ENCODE peak calls at places on chromosomes 6 and 20, in eight cellular contexts. A, K, M, X, D, P, B and N are unnamed samples.

GRCh38 chr20:60632420-60633262 is 619.4 kb upstream of the CDH4 start:
- DNase-seq in A (no peak), K (no peak), M (no peak), X (no peak), D (no peak), P (no peak), B (no peak), N (no peak)

GRCh38 chr20:19661717-19662637 is 96.1 kb upstream of the RIN2 start:
- DNase-seq in A (peak; percentile 76), K (peak; percentile 68), M (no peak), X (peak; percentile 58), D (peak; percentile 71), P (peak; percentile 55), B (peak; percentile 78), N (peak; percentile 65)

GRCh38 chr6:170209354-170210025 is 81.4 kb downstream of the DLL1 start:
- DNase-seq in A (no peak), K (no peak), M (peak; percentile 59), X (no peak), D (peak; percentile 18), P (no peak), B (no peak), N (no peak)

GRCh38 chr6:44000164-44000842 is 126.9 kb downstream of the MRPL14 start:
- DNase-seq in A (no peak), K (no peak), M (peak; percentile 92), X (peak; percentile 50), D (no peak), P (no peak), B (no peak), N (no peak)

GRCh38 chr20:51804754-51805153 is 2.4 kb upstream of the SALL4 start:
- DNase-seq in A (no peak), K (no peak), M (no peak), X (no peak), D (peak; percentile 11), P (no peak), B (no peak), N (no peak)

GRCh38 chr20:48064929-48065328 is 279.6 kb upstream of the SULF2 start:
- DNase-seq in A (no peak), K (no peak), M (no peak), X (no peak), D (no peak), P (no peak), B (no peak), N (peak; percentile 12)

GRCh38 chr6:11143394-11144371 is 32.2 kb upstream of the ERVFRD-1 start:
- DNase-seq in A (peak; percentile 89), K (no peak), M (peak; percentile 74), X (peak; percentile 20), D (peak; percentile 61), P (peak; percentile 84), B (no peak), N (peak; percentile 91)

GRCh38 chr6:6008114-6008647 is 1.5 kb upstream of the NRN1 start:
- DNase-seq in A (no peak), K (no peak), M (no peak), X (no peak), D (no peak), P (no peak), B (no peak), N (no peak)

GRCh38 chr20:49821850-49822249 is 9.2 kb downstream of the SLC9A8 start:
- DNase-seq in A (no peak), K (no peak), M (no peak), X (peak; percentile 28), D (no peak), P (no peak), B (no peak), N (peak; percentile 27)

GRCh38 chr6:108492131-108492766 is 68.5 kb upstream of the FOXO3 start:
- DNase-seq in A (peak; percentile 65), K (no peak), M (no peak), X (no peak), D (no peak), P (peak; percentile 6), B (peak; percentile 44), N (peak; percentile 15)

GRCh38 chr6:37339911-37340638 is 13.7 kb upstream of the RNF8 start:
- DNase-seq in A (no peak), K (no peak), M (no peak), X (no peak), D (no peak), P (no peak), B (no peak), N (no peak)

GRCh38 chr6:104227502-104227901 is 632.2 kb downstream of the HACE1 start:
- DNase-seq in A (no peak), K (no peak), M (no peak), X (no peak), D (no peak), P (no peak), B (no peak), N (no peak)

GRCh38 chr20:49674383-49675352 is 39.0 kb downstream of the B4GALT5 start:
- DNase-seq in A (no peak), K (peak; percentile 48), M (no peak), X (no peak), D (no peak), P (peak; percentile 85), B (no peak), N (peak; percentile 71)

GRCh38 chr6:30613251-30614043 is 3.6 kb downstream of the PPP1R10 start:
- DNase-seq in A (peak; percentile 82), K (no peak), M (no peak), X (no peak), D (no peak), P (no peak), B (no peak), N (peak; percentile 24)

GRCh38 chr6:63440057-63440456 is 120.3 kb upstream of the LGSN start:
- DNase-seq in A (no peak), K (no peak), M (no peak), X (peak; percentile 6), D (peak; percentile 45), P (peak; percentile 44), B (no peak), N (no peak)

GRCh38 chr20:46438156-46438750 is 31.8 kb upstream of the ELMO2 start:
- DNase-seq in A (peak; percentile 65), K (peak; percentile 35), M (no peak), X (peak; percentile 5), D (no peak), P (peak; percentile 65), B (peak; percentile 89), N (peak; percentile 48)

GRCh38 chr20:59939052-59939878 is 840 bp downstream of the PPP1R3D start:
- DNase-seq in A (no peak), K (peak; percentile 35), M (peak; percentile 72), X (no peak), D (no peak), P (no peak), B (no peak), N (no peak)

GRCh38 chr6:2680264-2680908 is 70.3 kb downstream of the MYLK4 start:
- DNase-seq in A (no peak), K (no peak), M (no peak), X (no peak), D (no peak), P (no peak), B (no peak), N (no peak)

GRCh38 chr6:156379946-156380707 is 397.1 kb upstream of the ARID1B start:
- DNase-seq in A (no peak), K (no peak), M (no peak), X (no peak), D (no peak), P (peak; percentile 10), B (no peak), N (peak; percentile 7)

GRCh38 chr6:106514281-106514885 is 114.9 kb downstream of the RTN4IP1 start:
- DNase-seq in A (no peak), K (no peak), M (no peak), X (no peak), D (no peak), P (no peak), B (no peak), N (no peak)

GRCh38 chr6:160756871-160757270 is 54.8 kb downstream of the PLG start:
- DNase-seq in A (no peak), K (no peak), M (no peak), X (no peak), D (no peak), P (no peak), B (no peak), N (no peak)

GRCh38 chr20:1187605-1188171 is 2.9 kb upstream of the TMEM74B start:
- DNase-seq in A (peak; percentile 24), K (peak; percentile 65), M (no peak), X (no peak), D (no peak), P (no peak), B (no peak), N (no peak)

GRCh38 chr6:142838821-142839685 is 105.9 kb downstream of the HIVEP2 start:
- DNase-seq in A (peak; percentile 91), K (no peak), M (no peak), X (no peak), D (no peak), P (no peak), B (no peak), N (peak; percentile 54)

GRCh38 chr6:13877116-13877515 is 47.6 kb upstream of the RNF182 start:
- DNase-seq in A (no peak), K (no peak), M (no peak), X (no peak), D (no peak), P (no peak), B (no peak), N (peak; percentile 4)

GRCh38 chr20:60266184-60266823 is 308.1 kb downstream of the CDH26 start:
- DNase-seq in A (no peak), K (no peak), M (no peak), X (no peak), D (no peak), P (no peak), B (no peak), N (no peak)

GRCh38 chr6:6542357-6542756 is 46.2 kb upstream of the LY86 start:
- DNase-seq in A (no peak), K (no peak), M (no peak), X (no peak), D (no peak), P (no peak), B (no peak), N (no peak)

GRCh38 chr6:13362432-13362831 is 34.1 kb upstream of the TBC1D7 start:
- DNase-seq in A (no peak), K (no peak), M (no peak), X (no peak), D (no peak), P (no peak), B (no peak), N (peak; percentile 86)

GRCh38 chr6:28742668-28743270 is 181.0 kb downstream of the TRIM27 start:
- DNase-seq in A (peak; percentile 85), K (no peak), M (no peak), X (peak; percentile 64), D (no peak), P (peak; percentile 58), B (no peak), N (peak; percentile 79)

GRCh38 chr20:38940644-38941043 is 14.4 kb downstream of the FAM83D start:
- DNase-seq in A (no peak), K (no peak), M (no peak), X (no peak), D (no peak), P (no peak), B (no peak), N (no peak)

GRCh38 chr6:1227935-1228753 is 83.8 kb upstream of the FOXQ1 start:
- DNase-seq in A (no peak), K (peak; percentile 54), M (no peak), X (no peak), D (peak; percentile 64), P (no peak), B (no peak), N (no peak)

GRCh38 chr6:147071786-147072185 is 132.4 kb upstream of the STXBP5 start:
- DNase-seq in A (no peak), K (no peak), M (no peak), X (no peak), D (no peak), P (no peak), B (no peak), N (no peak)

GRCh38 chr6:152078804-152079203 is 271.3 kb downstream of the ESR1 start:
- DNase-seq in A (no peak), K (no peak), M (no peak), X (no peak), D (no peak), P (no peak), B (no peak), N (no peak)

GRCh38 chr6:116561377-116562018 is 7.9 kb downstream of the CALHM4 start:
- DNase-seq in A (peak; percentile 79), K (peak; percentile 52), M (peak; percentile 67), X (peak; percentile 72), D (peak; percentile 78), P (peak; percentile 9), B (peak; percentile 75), N (peak; percentile 77)

GRCh38 chr20:63520594-63520938 is at the start of gene PPDPF:
- DNase-seq in A (peak; percentile 83), K (peak; percentile 96), M (peak; percentile 92), X (peak; percentile 86), D (peak; percentile 89), P (peak; percentile 82), B (peak; percentile 59), N (peak; percentile 58)